ENCODE peak calls at places on chromosomes 3 and 15, in five cellular contexts. Z, W, U, G and S are unnamed samples.

GRCh38 chr3:51675201-51675611 is 4.2 kb downstream of the TEX264 start:
- DNase-seq in G (peak), W (peak), Z (no peak), U (peak), S (no peak)

GRCh38 chr15:78671626-78672211 is 30.7 kb upstream of the CHRNB4 start:
- DNase-seq in G (no peak), Z (no peak), U (no peak), W (no peak), S (no peak)

GRCh38 chr3:177934001-177934891 is 602.0 kb upstream of the KCNMB2 start:
- DNase-seq in G (peak), W (peak), Z (no peak), U (peak), S (peak)

GRCh38 chr3:5296362-5296761 is 108.9 kb downstream of the EDEM1 start:
- DNase-seq in G (no peak), W (no peak), U (no peak), Z (no peak), S (no peak)

GRCh38 chr15:99961011-99961441 is 227.8 kb upstream of the LYSMD4 start:
- DNase-seq in G (peak), U (no peak), W (no peak), Z (no peak), S (peak)

GRCh38 chr3:105397974-105398373 is 31.3 kb downstream of the ALCAM start:
- DNase-seq in G (no peak), U (no peak), Z (no peak), W (no peak), S (no peak)

GRCh38 chr3:14947105-14947885 is at the start of gene NR2C2:
- DNase-seq in Z (peak), W (peak), G (peak), U (no peak), S (peak)

GRCh38 chr3:31922962-31923361 is 58.1 kb downstream of the OSBPL10 start:
- DNase-seq in Z (no peak), U (no peak), G (no peak), W (no peak), S (no peak)

GRCh38 chr15:77032647-77033416 is 37.9 kb downstream of the PSTPIP1 start:
- DNase-seq in W (no peak), G (no peak), Z (no peak), U (no peak), S (peak)

GRCh38 chr3:30548605-30549004 is 57.8 kb upstream of the TGFBR2 start:
- DNase-seq in U (no peak), G (peak), Z (peak), W (no peak), S (no peak)

GRCh38 chr3:132343018-132343612 is 25.9 kb downstream of the ACP3 start:
- DNase-seq in G (peak), W (peak), Z (no peak), U (no peak), S (peak)

GRCh38 chr15:87748483-87748882 is 508.1 kb downstream of the NTRK3 start:
- DNase-seq in W (no peak), Z (no peak), G (no peak), U (no peak), S (no peak)

GRCh38 chr3:98553751-98554150 is 22.0 kb downstream of the GPR15 start:
- DNase-seq in Z (no peak), U (no peak), W (no peak), G (no peak), S (no peak)

GRCh38 chr3:194293546-194294198 is 57.5 kb downstream of the CPN2 start:
- DNase-seq in Z (no peak), U (no peak), G (no peak), W (peak), S (no peak)

GRCh38 chr3:32940726-32941125 is 10.7 kb upstream of the CCR4 start:
- DNase-seq in Z (no peak), W (no peak), U (no peak), G (no peak), S (no peak)

GRCh38 chr3:160105902-160106584 is 117.4 kb downstream of the IL12A start:
- DNase-seq in U (no peak), W (no peak), Z (no peak), G (no peak), S (no peak)

GRCh38 chr3:32484437-32484836 is 18.2 kb downstream of the CMTM6 start:
- DNase-seq in G (no peak), W (no peak), Z (no peak), U (no peak), S (no peak)

GRCh38 chr3:131551761-131552160 is 49.0 kb upstream of the MRPL3 start:
- DNase-seq in Z (no peak), U (no peak), W (peak), G (no peak), S (no peak)

GRCh38 chr3:172608575-172608974 is 85.3 kb upstream of the TNFSF10 start:
- DNase-seq in G (no peak), Z (no peak), W (no peak), U (no peak), S (no peak)

GRCh38 chr3:193620055-193620454 is 27.0 kb downstream of the OPA1 start:
- DNase-seq in G (no peak), W (no peak), U (no peak), Z (no peak), S (no peak)

GRCh38 chr15:41971089-41971892 is 1.1 kb downstream of the EHD4 start:
- DNase-seq in G (peak), Z (peak), U (no peak), W (peak), S (peak)

GRCh38 chr15:41968738-41969137 is 3.6 kb downstream of the EHD4 start:
- DNase-seq in U (no peak), G (peak), Z (no peak), W (no peak), S (no peak)

GRCh38 chr15:41969851-41970431 is 2.4 kb downstream of the EHD4 start:
- DNase-seq in U (no peak), Z (peak), G (no peak), W (no peak), S (no peak)

GRCh38 chr15:41971893-41972340 is 440 bp downstream of the EHD4 start:
- DNase-seq in G (no peak), Z (no peak), U (no peak), W (peak), S (peak)

DNA sequence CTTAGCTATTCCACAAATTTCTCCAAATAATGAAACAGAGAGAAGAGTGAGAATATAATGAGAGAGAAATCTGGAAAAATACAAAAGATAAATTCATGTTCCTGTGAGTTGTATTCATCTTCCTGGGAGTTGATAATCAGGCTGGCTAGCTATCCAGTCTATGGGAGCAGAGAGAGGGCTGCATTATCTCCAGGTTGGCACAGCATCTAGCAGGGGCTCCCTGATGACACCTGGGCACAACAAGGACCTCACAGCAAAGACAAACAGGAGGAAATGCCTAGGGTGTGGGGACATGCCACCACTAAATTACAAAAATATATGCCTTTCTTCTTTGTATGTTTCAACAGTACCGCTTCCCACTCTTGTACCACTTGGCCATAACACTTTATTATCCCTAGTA is 1.9 kb downstream of the EHD4 start:
- DNase-seq in G (no peak), U (no peak), Z (no peak), W (no peak), S (no peak)
- H3K4me3 ChIP-seq in G (no peak), U (no peak), Z (peak), W (peak), S (no peak)

DNA sequence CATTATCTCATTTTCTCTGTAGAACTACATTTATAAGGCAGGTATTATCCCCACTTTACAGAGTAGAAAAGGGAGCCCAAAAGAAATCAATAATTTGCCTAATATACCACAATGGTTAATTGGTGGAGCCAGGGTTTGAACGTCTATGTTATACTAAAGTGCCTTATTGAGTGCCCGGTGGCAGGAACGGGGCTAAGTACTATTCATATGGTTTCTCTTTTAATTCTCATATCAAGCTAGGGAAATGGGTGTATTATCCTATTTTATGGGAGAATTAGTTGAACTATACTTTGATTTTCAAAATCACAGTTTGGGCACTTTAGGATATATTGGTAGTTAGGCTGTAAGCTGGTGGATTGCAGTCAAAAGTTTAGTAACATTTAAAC is 1.5 kb downstream of the CEP97 start:
- DNase-seq in G (no peak), W (no peak), U (no peak), Z (no peak), S (no peak)
- H3K4me3 ChIP-seq in G (peak), W (peak), U (peak), Z (peak), S (no peak)

GRCh38 chr3:140922634-140923033 is 19.0 kb upstream of the SLC25A36 start:
- DNase-seq in U (no peak), Z (no peak), G (peak), W (no peak), S (no peak)

GRCh38 chr3:140916603-140917002 is 25.0 kb upstream of the SLC25A36 start:
- DNase-seq in G (no peak), U (no peak), W (no peak), Z (no peak), S (no peak)

GRCh38 chr3:140924097-140924873 is 17.4 kb upstream of the SLC25A36 start:
- DNase-seq in G (no peak), W (no peak), U (no peak), Z (no peak), S (no peak)

GRCh38 chr3:140917769-140918168 is 23.9 kb upstream of the SLC25A36 start:
- DNase-seq in U (no peak), Z (no peak), W (peak), G (no peak), S (peak)

GRCh38 chr3:140920029-140920428 is 21.6 kb upstream of the SLC25A36 start:
- DNase-seq in U (no peak), G (peak), W (no peak), Z (no peak), S (no peak)
- H3K4me3 ChIP-seq in U (no peak), G (no peak), W (no peak), Z (no peak), S (no peak)

DNA sequence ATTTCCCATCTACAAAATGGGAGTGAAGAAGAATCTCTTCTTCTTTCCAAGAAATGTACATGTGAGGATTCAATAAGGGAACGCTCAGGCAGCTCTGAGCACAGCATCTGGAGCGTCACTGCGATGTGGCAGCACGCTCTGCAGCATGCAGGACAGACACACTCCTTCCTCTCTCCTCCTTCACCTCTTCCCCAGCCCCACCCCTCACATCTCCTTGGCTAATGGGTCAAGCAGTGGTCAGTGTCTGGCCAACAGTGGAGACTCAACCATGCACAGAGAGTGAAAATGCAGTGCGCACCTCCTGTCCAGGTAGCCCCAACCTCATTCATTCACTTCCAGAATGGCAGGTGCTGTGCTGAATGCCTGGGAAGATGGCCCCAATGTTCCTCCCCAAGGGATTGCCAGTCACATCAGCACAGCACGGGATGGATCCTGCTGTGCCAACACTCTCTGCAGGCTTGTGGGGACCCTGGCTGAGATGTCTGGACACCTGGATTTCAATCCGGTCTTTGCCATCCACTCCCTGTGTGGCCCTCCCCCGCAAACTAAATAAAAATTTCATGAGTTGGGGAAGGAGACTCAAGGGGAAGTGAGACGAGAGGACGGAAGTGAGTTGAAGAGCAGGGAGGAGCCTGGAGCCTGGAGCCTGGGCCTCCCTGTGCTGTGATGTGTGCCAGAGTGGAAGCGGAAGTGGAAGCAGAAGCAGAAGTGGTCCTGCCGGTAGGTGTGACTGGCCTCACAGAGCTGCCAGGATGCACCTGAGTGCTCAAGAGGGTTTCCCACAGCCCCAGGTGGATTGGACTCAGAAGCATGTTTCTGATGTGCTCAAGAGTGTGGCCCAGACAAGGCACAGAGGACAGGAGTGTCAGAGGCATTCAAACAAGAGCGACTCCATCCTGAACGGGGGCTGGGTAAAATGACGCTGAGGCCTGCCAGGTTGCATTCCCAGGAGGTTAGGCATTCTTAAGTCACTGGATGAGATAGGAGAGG is 163.9 kb downstream of the SMAD6 start:
- DNase-seq in Z (peak), U (no peak), G (no peak), W (peak), S (peak)
- H3K4me3 ChIP-seq in Z (no peak), U (no peak), G (no peak), W (no peak), S (no peak)

DNA sequence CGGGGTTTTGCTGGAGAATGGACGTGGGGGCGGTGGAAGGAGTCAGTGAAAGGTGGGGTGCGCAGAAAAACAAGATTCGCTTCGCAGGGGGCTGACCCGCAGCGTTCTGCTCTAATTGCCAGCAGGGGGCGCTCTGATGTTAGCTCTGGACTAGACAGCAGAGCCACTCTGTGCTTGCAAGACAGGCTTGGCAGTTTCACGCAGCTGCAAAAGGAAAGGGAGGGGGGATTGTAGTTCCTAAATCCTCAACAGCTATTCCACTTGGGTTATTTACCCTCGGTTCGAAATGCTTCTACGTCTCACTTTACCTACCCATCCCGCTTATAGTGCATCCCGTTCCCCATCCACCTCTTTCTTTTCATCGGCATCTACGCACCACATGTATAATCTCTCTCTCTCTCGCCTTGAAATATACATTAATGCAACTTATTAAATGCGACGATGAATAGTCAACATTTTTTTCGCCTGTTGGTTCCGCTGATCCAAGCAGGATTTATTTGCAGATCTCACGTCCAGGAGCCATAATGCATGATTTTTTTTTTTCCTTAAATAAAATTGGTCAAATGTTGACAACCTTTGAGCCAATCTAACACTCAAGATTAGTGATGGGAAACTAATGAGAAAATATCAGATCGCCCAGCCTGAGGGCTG is 216.5 kb downstream of the MEIS2 start:
- DNase-seq in G (peak), Z (peak), W (peak), U (peak), S (peak)
- H3K4me3 ChIP-seq in G (peak), Z (peak), W (no peak), U (no peak), S (no peak)

GRCh38 chr15:89665449-89666146 is 10.3 kb upstream of the KIF7 start:
- DNase-seq in U (no peak), W (peak), G (peak), Z (no peak), S (peak)
- H3K4me3 ChIP-seq in U (peak), W (peak), G (peak), Z (peak), S (no peak)

GRCh38 chr15:92654662-92655061 is 913 bp downstream of the FAM174B start:
- DNase-seq in G (no peak), W (peak), Z (no peak), U (no peak), S (no peak)
- H3K4me3 ChIP-seq in G (no peak), W (peak), Z (peak), U (peak), S (peak)

DNA sequence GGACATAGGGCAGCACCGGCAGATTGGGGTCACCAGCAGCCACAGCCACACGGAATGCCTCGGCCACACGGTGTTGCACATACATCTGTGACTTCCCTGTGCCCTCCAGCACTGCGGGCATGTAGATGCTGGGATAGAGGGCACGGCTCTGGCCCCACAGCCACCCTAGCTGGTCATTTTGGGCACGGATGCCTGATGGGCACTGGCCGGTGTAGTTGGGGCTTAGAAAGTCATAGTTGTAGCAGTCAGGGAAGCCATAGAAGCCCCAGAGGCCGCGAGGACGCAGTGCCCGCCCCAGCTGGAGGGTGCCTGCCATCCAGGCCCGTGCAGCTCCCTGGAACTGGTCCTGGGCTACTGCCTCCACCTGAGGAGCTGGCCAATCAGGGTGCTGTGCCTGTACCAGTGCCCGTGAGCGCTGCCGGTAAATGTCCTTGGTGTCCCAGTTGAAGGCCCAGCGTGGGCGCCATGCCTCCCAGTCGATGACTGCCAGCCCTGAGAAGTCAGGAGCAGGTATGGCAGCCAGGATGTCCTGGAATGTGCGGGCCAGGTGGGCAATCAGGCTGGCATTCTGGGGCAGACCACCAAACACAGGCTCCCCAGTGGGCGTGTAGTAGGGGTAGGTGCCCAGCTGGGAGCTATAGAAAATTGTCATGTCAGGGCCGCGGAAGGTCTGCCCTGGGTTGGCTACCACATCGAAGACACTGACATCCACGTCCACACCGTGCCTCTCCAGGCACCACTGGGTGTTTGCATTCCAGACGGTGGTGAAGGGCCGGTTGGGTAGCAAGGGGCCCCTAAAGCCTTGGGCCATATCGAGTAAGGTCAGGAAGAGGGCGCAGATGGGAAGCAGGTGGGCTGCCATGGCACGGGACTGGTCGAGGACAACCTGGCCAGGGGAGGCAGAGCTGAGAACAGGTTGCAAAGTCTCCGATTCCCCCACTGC is 1.0 kb downstream of the HYAL1 start:
- DNase-seq in G (no peak), U (no peak), Z (no peak), W (no peak), S (no peak)
- H3K4me3 ChIP-seq in G (no peak), U (no peak), Z (no peak), W (peak), S (no peak)

GRCh38 chr3:71245971-71246860 is 337.3 kb downstream of the FOXP1 start:
- DNase-seq in W (no peak), U (no peak), G (no peak), Z (no peak), S (peak)

GRCh38 chr3:71247221-71247947 is 336.1 kb downstream of the FOXP1 start:
- DNase-seq in Z (no peak), W (peak), G (peak), U (no peak), S (no peak)

GRCh38 chr3:71243230-71243629 is 340.3 kb downstream of the FOXP1 start:
- DNase-seq in Z (no peak), U (no peak), W (peak), G (no peak), S (no peak)

GRCh38 chr3:71244153-71245051 is 339.1 kb downstream of the FOXP1 start:
- DNase-seq in Z (no peak), W (no peak), G (peak), U (no peak), S (no peak)

GRCh38 chr3:71245052-71245488 is 338.5 kb downstream of the FOXP1 start:
- DNase-seq in Z (no peak), W (no peak), G (peak), U (no peak), S (no peak)
- H3K4me3 ChIP-seq in Z (no peak), W (no peak), G (no peak), U (no peak), S (no peak)

GRCh38 chr3:64223809-64224570 is 1.3 kb downstream of the PRICKLE2 start:
- DNase-seq in Z (no peak), U (no peak), W (peak), G (peak), S (peak)
- H3K4me3 ChIP-seq in Z (peak), U (no peak), W (no peak), G (no peak), S (no peak)